ENCODE peak calls at places on chromosomes 13 and 19, in eight cellular contexts. F is endodermal cell, X is tibial nerve, C is dorsolateral prefrontal cortex, S is body of pancreas, G is pancreas, L is psoas muscle, J is mesendoderm. T is an unnamed sample.

GRCh38 chr13:110479648-110480047 is 81.9 kb downstream of the RAB20 start:
- DNase-seq in F (no peak), X (no peak), C (no peak), S (no peak), G (no peak), L (peak; percentile 52), J (no peak), T (no peak)

GRCh38 chr19:19657397-19657783 is 6.1 kb downstream of the ATP13A1 start:
- DNase-seq in F (no peak), X (no peak), C (peak; percentile 50), S (no peak), G (no peak), L (no peak), J (no peak), T (peak; percentile 29)

GRCh38 chr19:33812388-33813330 is 16.0 kb downstream of the KCTD15 start:
- DNase-seq in F (peak; percentile 50), X (no peak), C (no peak), S (no peak), G (no peak), L (no peak), J (no peak), T (no peak)

GRCh38 chr13:81017525-81018152 is 676.7 kb upstream of the SPRY2 start:
- DNase-seq in F (no peak), X (no peak), C (no peak), S (no peak), G (no peak), L (no peak), J (peak; percentile 53), T (no peak)

GRCh38 chr13:34833562-34834182 is 108.4 kb upstream of the NBEA start:
- DNase-seq in F (peak; percentile 70), X (no peak), C (no peak), S (no peak), G (no peak), L (no peak), J (peak; percentile 79), T (no peak)

GRCh38 chr19:1363599-1363998 is 20.1 kb upstream of the NDUFS7 start:
- DNase-seq in F (no peak), X (no peak), C (no peak), S (no peak), G (no peak), L (no peak), J (no peak), T (peak; percentile 65)

GRCh38 chr13:103009061-103009840 is 57.0 kb downstream of the SLC10A2 start:
- DNase-seq in F (no peak), X (no peak), C (no peak), S (no peak), G (no peak), L (no peak), J (no peak), T (no peak)

GRCh38 chr13:33169273-33169980 is 116.1 kb downstream of the STARD13 start:
- DNase-seq in F (no peak), X (no peak), C (no peak), S (no peak), G (no peak), L (no peak), J (peak; percentile 8), T (no peak)

GRCh38 chr13:40236566-40237168 is 429.8 kb downstream of the FOXO1 start:
- DNase-seq in F (no peak), X (peak; percentile 81), C (no peak), S (peak; percentile 44), G (no peak), L (peak; percentile 62), J (no peak), T (no peak)

GRCh38 chr19:49431330-49431749 is 6.2 kb downstream of the GFY start:
- DNase-seq in F (no peak), X (no peak), C (no peak), S (no peak), G (no peak), L (no peak), J (no peak), T (no peak)

GRCh38 chr13:109447667-109448066 is 338.7 kb downstream of the IRS2 start:
- DNase-seq in F (no peak), X (no peak), C (no peak), S (no peak), G (no peak), L (no peak), J (no peak), T (no peak)

GRCh38 chr13:76832258-76832988 is 53.8 kb downstream of the KCTD12 start:
- DNase-seq in F (no peak), X (no peak), C (no peak), S (no peak), G (no peak), L (no peak), J (no peak), T (no peak)

GRCh38 chr13:97141564-97142005 is 80.5 kb upstream of the MBNL2 start:
- DNase-seq in F (peak; percentile 88), X (peak; percentile 21), C (peak; percentile 35), S (peak; percentile 55), G (peak; percentile 16), L (no peak), J (peak; percentile 97), T (no peak)

GRCh38 chr13:113632706-113633484 is 25.1 kb downstream of the ATP4B start:
- DNase-seq in F (no peak), X (no peak), C (no peak), S (no peak), G (peak; percentile 2), L (no peak), J (no peak), T (no peak)

GRCh38 chr13:99656092-99656745 is 154.9 kb downstream of the TM9SF2 start:
- DNase-seq in F (peak; percentile 95), X (peak; percentile 97), C (peak; percentile 84), S (peak; percentile 81), G (peak; percentile 70), L (peak; percentile 64), J (peak; percentile 85), T (peak; percentile 73)

GRCh38 chr19:52648336-52648990 is 10.3 kb upstream of the ZNF83 start:
- DNase-seq in F (no peak), X (no peak), C (no peak), S (no peak), G (no peak), L (no peak), J (no peak), T (no peak)

GRCh38 chr13:98103942-98104880 is 38.7 kb upstream of the FARP1 start:
- DNase-seq in F (no peak), X (no peak), C (no peak), S (no peak), G (no peak), L (no peak), J (peak; percentile 45), T (no peak)

DNA sequence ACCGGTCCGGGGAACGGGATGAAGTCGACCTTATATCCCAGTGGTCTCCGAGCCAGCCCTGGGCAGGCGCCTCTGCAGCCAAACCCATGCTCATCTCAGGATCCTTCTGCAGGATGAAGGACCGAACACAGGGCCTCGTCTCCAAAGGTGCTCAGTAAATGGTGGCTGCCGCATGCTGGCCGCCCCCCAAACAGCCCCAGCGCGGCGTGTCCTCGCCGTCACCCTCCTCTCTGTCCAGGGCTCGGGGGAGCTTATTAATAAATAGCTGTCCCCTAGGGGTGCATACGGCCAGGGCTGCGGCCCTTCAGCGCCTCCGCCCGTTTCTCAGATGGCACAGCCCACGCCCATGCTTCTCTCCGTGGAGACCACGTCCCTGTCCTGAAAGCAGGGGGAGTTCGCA is 32.6 kb upstream of the SPACA7 start:
- DNase-seq in F (no peak), X (no peak), C (no peak), S (no peak), G (no peak), L (no peak), J (no peak), T (no peak)
- H3K27me3 ChIP-seq in F (peaks cover 49% of the 10 kb centered on the region), X (peaks cover 42% of the 10 kb centered on the region), C (peaks cover 12% of the 10 kb centered on the region), S (no peaks in the 10 kb centered on the region), G (peaks cover 10% of the 10 kb centered on the region), L (no peaks in the 10 kb centered on the region), J (peaks cover 2% of the 10 kb centered on the region), T (no peaks in the 10 kb centered on the region)

GRCh38 chr13:46164661-46165060 is 17.3 kb downstream of the LCP1 start:
- DNase-seq in F (no peak), X (no peak), C (no peak), S (no peak), G (no peak), L (no peak), J (no peak), T (no peak)
- H3K27ac ChIP-seq in F (no peak overlapping the region), X (no peak overlapping the region), C (no peak overlapping the region), S (no peak overlapping the region), G (no peak overlapping the region), L (no peak overlapping the region), J (no peak overlapping the region), T (no peak overlapping the region)

DNA sequence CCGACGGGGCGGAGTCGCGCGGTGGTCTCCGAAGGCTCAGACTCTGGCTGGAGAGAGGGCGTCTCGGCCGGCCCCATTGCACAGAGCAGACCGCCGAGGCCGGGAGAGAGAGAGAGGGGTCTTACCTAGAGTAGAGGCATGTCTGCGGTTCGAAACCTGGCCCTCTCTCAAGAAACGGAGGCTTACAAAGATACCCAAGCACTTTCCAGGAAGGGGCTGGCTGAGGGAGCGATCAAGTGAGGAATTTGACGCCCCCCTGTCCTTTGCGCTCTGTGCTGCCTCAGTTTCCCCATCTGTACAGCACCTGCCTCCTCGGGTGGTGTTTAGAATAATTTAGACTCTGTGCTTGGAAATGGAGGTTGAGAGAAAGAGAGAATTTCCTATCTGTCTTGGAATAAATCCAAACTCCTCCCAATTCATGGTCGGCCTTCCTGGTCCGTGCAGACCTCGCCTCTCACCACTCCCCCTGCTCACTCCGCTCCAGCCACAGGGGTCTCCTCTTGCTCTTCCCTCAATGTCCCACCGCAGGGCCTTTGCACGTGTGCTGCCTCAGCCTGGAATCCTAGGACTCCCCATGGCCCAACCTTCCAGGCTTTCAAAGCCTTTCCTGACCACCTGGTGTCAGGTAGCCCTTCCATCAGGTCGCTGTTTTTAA is 659 bp upstream of the ISOC2 start:
- DNase-seq in F (no peak), X (no peak), C (no peak), S (no peak), G (no peak), L (no peak), J (no peak), T (no peak)
- H3K27me3 ChIP-seq in F (no peaks in the 10 kb centered on the region), X (no peaks in the 10 kb centered on the region), C (no peaks in the 10 kb centered on the region), S (no peaks in the 10 kb centered on the region), G (no peaks in the 10 kb centered on the region), L (no peaks in the 10 kb centered on the region), J (no peaks in the 10 kb centered on the region), T (no peaks in the 10 kb centered on the region)

DNA sequence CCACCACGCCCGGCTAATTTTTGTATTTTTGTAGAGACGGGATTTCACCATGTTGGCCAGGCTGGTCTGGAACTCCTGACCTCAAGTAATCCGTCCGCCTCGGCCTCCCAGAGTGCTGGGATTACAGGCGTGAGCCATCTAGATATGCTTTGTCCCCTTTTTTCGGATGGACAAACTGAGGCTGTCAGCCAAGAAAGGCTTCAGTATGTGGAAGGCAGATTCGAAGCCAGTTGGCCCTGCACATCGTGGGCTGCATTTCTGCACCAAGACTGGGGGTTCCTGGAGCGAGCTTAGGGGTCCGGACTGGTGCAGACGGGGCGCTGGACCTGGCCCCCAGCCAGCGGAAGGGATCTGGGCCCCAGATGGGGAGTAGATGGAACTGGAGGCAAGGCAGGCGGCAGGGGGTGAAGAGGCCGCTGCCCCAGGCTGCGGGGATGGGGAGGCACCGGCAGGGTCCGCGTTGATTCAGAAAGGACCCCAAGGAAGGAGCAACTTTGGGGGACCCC is 9.7 kb upstream of the JUND start:
- DNase-seq in F (no peak), X (no peak), C (no peak), S (no peak), G (no peak), L (peak; percentile 40), J (no peak), T (no peak)
- H3K27ac ChIP-seq in F (no peak overlapping the region), X (peak overlapping the region; percentile 97), C (peak overlapping the region; percentile 99), S (peak overlapping the region; percentile 85), G (peak overlapping the region; percentile 92), L (peak overlapping the region; percentile 97), J (peak overlapping the region; percentile 99), T (peak overlapping the region; percentile 99)